ENCODE peak calls at places on chromosome 18, in five cellular contexts. Z is fibroblast of villous mesenchyme, A is lower leg skin, L is kidney, O is dorsolateral prefrontal cortex. N is an unnamed sample.

GRCh38 chr18:61322265-61322873 is 10.9 kb upstream of the CDH20 start:
- DNase-seq in O (peak; percentile 75), L (no peak), Z (peak; percentile 30), A (no peak), N (peak; percentile 84)

GRCh38 chr18:29181151-29181901 is 1004.4 kb upstream of the CDH2 start:
- DNase-seq in Z (peak; percentile 89), A (peak; percentile 26), O (no peak), L (no peak), N (peak; percentile 92)

GRCh38 chr18:26747131-26747475 is 118.4 kb downstream of the AQP4 start:
- DNase-seq in Z (peak; percentile 1), A (no peak), L (no peak), O (no peak), N (peak; percentile 8)

GRCh38 chr18:42654561-42654960 is 460.9 kb downstream of the RIT2 start:
- DNase-seq in L (no peak), Z (no peak), A (no peak), O (no peak), N (no peak)

GRCh38 chr18:60599267-60599666 is 226.7 kb upstream of the MC4R start:
- DNase-seq in O (no peak), A (no peak), L (no peak), Z (no peak), N (no peak)

GRCh38 chr18:58847383-58848071 is 17.1 kb upstream of the ZNF532 start:
- DNase-seq in A (no peak), L (no peak), O (peak; percentile 58), Z (no peak), N (no peak)

GRCh38 chr18:27996792-27997191 is 180.1 kb downstream of the CDH2 start:
- DNase-seq in A (no peak), Z (peak; percentile 69), L (no peak), O (no peak), N (no peak)

GRCh38 chr18:9081940-9082339 is 20.6 kb upstream of the NDUFV2 start:
- DNase-seq in O (no peak), A (no peak), L (no peak), Z (no peak), N (no peak)

GRCh38 chr18:47204908-47205522 is 28.9 kb upstream of the IER3IP1 start:
- DNase-seq in L (no peak), O (no peak), Z (peak; percentile 51), A (no peak), N (peak; percentile 54)

DNA sequence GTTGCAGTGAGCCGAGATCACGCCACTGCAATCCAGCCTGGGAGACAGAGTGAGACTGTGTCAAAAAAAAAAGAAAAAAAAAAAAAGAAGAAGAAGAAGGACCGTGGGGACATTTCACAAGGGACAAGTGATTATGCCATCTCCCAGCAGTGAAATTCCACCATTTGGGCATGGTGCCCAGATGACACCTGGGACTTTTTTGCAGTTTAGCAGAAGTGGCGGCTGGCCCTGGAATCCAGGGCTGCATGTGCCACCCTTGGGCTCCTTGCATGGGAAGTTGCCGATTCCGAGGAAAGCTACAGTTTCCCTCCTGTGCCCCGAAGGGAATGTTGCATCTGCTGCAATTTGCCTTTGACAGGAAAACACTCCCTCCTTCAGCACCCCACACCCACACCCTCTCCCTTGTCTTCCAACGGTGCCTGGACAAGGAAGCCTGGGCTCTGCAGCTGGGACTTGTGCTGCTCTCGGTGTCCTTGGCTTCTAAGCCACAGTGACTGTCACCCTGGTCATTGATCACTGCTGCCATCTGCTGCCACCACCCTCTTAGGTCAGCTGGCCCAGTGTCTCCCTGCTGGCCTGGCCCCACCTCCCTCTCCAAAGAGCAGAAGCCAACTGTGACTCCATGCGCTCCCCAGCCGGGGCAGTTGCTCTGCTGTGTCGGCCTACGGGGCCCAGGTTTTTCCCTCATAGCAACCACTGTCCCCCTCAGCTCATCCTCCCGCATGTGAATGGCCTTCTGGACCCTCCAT is 56.4 kb upstream of the LRRC30 start:
- DNase-seq in O (no peak), L (no peak), Z (peak; percentile 16), A (no peak), N (no peak)
- TF ChIP-seq CTCF in O (no peak), L (no peak), Z (peak; percentile 6), A (no peak), N (no peak)

GRCh38 chr18:74456409-74457042 is 582 bp downstream of the DIPK1C start:
- DNase-seq in L (no peak), A (no peak), O (peak; percentile 24), Z (no peak), N (no peak)

GRCh38 chr18:74459877-74460276 is 2.8 kb upstream of the DIPK1C start:
- DNase-seq in O (peak; percentile 10), A (no peak), L (no peak), Z (no peak), N (peak; percentile 8)

GRCh38 chr18:74456017-74456408 is 1.1 kb downstream of the DIPK1C start:
- DNase-seq in A (no peak), O (no peak), L (no peak), Z (no peak), N (no peak)

GRCh38 chr18:74457043-74457742 is at the start of gene DIPK1C:
- DNase-seq in Z (no peak), L (no peak), A (no peak), O (peak; percentile 80), N (no peak)

DNA sequence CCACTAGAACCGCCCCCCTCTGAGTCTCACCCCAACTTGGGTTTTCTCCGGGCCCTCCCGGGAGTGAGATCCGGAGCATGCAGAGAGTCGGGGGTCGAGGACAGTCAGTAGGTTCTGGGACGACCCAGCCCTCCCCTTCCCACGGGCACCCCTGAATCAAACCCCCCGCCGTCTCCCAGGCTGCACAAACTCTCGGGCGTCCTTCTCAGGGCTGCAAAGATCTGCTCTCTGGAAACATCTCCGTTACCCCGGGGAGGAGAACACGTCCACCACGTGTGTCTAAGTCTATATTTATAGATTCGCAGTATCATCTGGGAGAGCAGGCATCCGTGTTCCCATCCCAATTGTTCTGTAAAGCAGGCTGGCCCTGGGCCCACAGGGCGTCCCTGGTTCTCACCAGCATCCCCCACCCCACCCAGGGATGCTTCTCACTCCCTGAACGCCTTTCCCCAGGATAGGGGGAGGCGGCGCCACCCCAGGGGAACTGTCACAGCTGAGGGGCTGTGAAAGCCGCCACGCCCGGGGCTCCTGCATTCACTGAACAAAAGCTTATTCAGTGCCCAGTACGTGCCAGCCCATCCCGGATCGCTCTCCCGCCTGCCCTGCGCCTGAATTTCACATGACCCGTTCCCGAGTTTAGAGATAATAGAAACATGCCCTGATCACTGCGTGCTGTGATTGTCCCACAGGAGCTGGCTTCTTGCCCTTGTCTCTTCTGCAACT is 796 bp upstream of the DIPK1C start:
- DNase-seq in A (no peak), O (peak; percentile 83), L (no peak), Z (no peak), N (no peak)
- H3K4me3 ChIP-seq in A (no peak overlapping the region), O (peak overlapping the region; percentile 53), L (no peak overlapping the region), Z (no peak overlapping the region), N (no peak overlapping the region)

DNA sequence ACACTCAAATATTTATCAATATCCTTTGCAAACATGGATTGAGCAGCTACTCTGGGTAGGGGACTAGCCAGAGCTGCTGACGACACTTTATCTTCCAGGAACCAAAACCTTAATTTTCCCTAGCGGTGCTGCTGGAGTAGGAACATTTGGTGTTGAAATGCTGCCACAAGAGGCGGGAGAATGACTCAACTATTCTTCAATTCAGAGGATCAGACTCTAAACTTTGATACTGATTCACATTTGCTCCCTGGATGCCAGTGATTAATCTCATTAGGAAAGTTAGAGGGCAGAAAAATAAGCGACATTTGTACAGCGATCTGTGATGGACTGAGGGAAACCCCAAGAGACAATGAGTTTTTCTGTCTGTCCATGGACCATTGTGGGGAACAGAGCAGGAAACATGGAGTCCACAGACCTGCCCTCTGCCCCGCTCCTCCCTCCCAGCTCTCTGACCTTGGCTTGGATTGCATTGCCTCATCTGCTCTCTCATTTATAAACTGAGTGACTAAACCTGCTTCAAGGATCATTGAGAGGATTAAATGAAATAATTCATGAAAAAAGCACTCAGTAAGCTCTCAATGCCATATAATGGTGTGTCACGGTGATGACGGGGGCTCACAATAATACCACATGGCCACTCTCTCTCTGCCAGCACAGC is 12.6 kb upstream of the EPB41L3 start:
- DNase-seq in Z (no peak), A (peak; percentile 21), O (no peak), L (no peak), N (no peak)
- TF ChIP-seq CTCF in Z (no peak), A (no peak), O (no peak), L (no peak), N (no peak)

GRCh38 chr18:72866572-72866900 is 1.3 kb downstream of the NETO1 start:
- DNase-seq in L (no peak), O (no peak), A (no peak), Z (no peak), N (peak; percentile 17)
- H3K4me3 ChIP-seq in L (no peak overlapping the region), O (peak overlapping the region; percentile 48), A (no peak overlapping the region), Z (no peak overlapping the region), N (peak overlapping the region; percentile 38)

GRCh38 chr18:51151185-51151567 is 46.3 kb downstream of the MEX3C start:
- DNase-seq in O (no peak), L (no peak), A (no peak), Z (no peak), N (no peak)

GRCh38 chr18:51153659-51154371 is 43.7 kb downstream of the MEX3C start:
- DNase-seq in O (no peak), A (no peak), L (no peak), Z (no peak), N (no peak)

GRCh38 chr18:51150430-51150746 is 47.1 kb downstream of the MEX3C start:
- DNase-seq in Z (no peak), O (no peak), L (no peak), A (no peak), N (no peak)

GRCh38 chr18:51149605-51150429 is 47.7 kb downstream of the MEX3C start:
- DNase-seq in O (no peak), Z (peak; percentile 28), L (no peak), A (no peak), N (peak; percentile 26)

DNA sequence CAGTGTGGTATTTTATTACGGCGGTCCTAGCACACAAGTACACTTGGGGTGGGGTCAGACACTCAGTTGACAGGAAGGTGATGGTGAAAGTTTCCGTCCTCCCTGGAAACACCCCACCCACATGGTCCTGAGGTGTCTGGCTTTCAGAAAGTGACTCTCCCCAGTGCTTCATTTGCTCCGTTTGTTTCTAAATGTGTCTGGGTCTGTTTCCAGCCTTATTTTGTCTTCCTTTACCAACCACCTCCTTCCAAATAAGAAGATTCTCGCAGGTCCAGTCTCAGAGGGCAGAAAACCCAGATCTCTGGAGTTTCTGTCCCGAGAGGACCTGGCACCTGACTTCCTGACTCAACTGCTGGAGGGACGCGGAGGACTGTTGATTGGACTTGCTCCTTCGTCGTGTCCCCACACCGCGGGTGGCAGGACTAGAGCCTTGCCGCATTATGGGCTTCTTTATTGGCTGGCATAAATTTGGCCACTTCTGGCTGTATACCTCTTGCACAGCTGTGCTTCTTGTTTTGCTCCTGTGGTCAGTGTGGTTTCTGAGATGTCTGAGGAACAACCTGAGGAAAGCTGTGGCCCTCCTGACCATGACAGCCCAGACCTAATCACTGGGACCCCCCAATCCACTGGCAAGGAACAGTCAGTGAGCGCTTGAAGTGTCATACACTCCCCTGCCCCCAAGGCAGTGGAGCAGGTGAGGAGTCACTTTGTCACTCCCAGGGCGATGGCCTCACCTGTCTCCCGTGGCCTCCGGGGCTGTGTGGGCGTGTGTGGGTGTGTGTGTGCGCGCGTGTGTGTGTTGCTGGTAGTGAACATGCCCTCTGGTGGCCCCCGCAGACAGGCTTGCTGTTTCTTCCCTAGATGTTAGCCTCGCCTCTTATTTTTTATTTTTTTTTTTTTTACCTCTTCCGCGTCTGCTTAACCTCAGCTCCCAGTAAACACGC is 45.6 kb downstream of the MEX3C start:
- DNase-seq in A (no peak), O (no peak), Z (no peak), L (no peak), N (no peak)
- TF ChIP-seq CTCF in A (no peak), O (no peak), Z (no peak), L (no peak), N (no peak)

N was measured in foreskin fibroblast.